ENCODE peak calls at places on chromosome 1, in eight cellular contexts. One of them, this sample, is unnamed.

GRCh38 chr1:107668762-107669161 is 296.2 kb downstream of the VAV3 start:
- DNase-seq in C1 segment of cervical spinal cord: no peak
- DNase-seq in AG04450: no peak
- DNase-seq in fibroblast of gingiva: no peak
- DNase-seq in effector CD8-positive, alpha-beta T cell: no peak
- DNase-seq in omental fat pad: no peak
- DNase-seq in stimulated activated CD4-positive, alpha-beta T cell treated with anti-CD3 and anti-CD28 coated beads, Interleukin-2, amount 100 ng/mL, for 24 hours: no peak
- DNase-seq in stimulated activated CD8-positive, alpha-beta memory T cell treated with anti-CD3 and anti-CD28 coated beads, Interleukin-4, amount 100 ng/mL, for 24 hours: no peak
- DNase-seq in this sample: no peak

GRCh38 chr1:221715321-221716169 is 26.3 kb downstream of the DUSP10 start:
- DNase-seq in C1 segment of cervical spinal cord: no peak
- DNase-seq in fibroblast of gingiva: peak
- DNase-seq in stimulated activated CD8-positive, alpha-beta memory T cell treated with anti-CD3 and anti-CD28 coated beads, Interleukin-4, amount 100 ng/mL, for 24 hours: no peak
- DNase-seq in effector CD8-positive, alpha-beta T cell: no peak
- DNase-seq in stimulated activated CD4-positive, alpha-beta T cell treated with anti-CD3 and anti-CD28 coated beads, Interleukin-2, amount 100 ng/mL, for 24 hours: no peak
- DNase-seq in omental fat pad: no peak
- DNase-seq in AG04450: peak
- DNase-seq in this sample: peak

GRCh38 chr1:173551699-173552098 is 51.2 kb downstream of the SLC9C2 start:
- DNase-seq in stimulated activated CD4-positive, alpha-beta T cell treated with anti-CD3 and anti-CD28 coated beads, Interleukin-2, amount 100 ng/mL, for 24 hours: no peak
- DNase-seq in omental fat pad: no peak
- DNase-seq in fibroblast of gingiva: no peak
- DNase-seq in C1 segment of cervical spinal cord: no peak
- DNase-seq in stimulated activated CD8-positive, alpha-beta memory T cell treated with anti-CD3 and anti-CD28 coated beads, Interleukin-4, amount 100 ng/mL, for 24 hours: no peak
- DNase-seq in AG04450: no peak
- DNase-seq in effector CD8-positive, alpha-beta T cell: no peak
- DNase-seq in this sample: no peak

GRCh38 chr1:94727846-94728715 is 92.1 kb upstream of the SLC44A3 start:
- DNase-seq in AG04450: peak
- DNase-seq in fibroblast of gingiva: peak
- DNase-seq in stimulated activated CD4-positive, alpha-beta T cell treated with anti-CD3 and anti-CD28 coated beads, Interleukin-2, amount 100 ng/mL, for 24 hours: no peak
- DNase-seq in stimulated activated CD8-positive, alpha-beta memory T cell treated with anti-CD3 and anti-CD28 coated beads, Interleukin-4, amount 100 ng/mL, for 24 hours: no peak
- DNase-seq in omental fat pad: no peak
- DNase-seq in effector CD8-positive, alpha-beta T cell: no peak
- DNase-seq in C1 segment of cervical spinal cord: no peak
- DNase-seq in this sample: peak

GRCh38 chr1:201454568-201454967 is 14.4 kb downstream of the PHLDA3 start:
- DNase-seq in effector CD8-positive, alpha-beta T cell: no peak
- DNase-seq in omental fat pad: no peak
- DNase-seq in C1 segment of cervical spinal cord: no peak
- DNase-seq in AG04450: no peak
- DNase-seq in stimulated activated CD4-positive, alpha-beta T cell treated with anti-CD3 and anti-CD28 coated beads, Interleukin-2, amount 100 ng/mL, for 24 hours: no peak
- DNase-seq in fibroblast of gingiva: no peak
- DNase-seq in stimulated activated CD8-positive, alpha-beta memory T cell treated with anti-CD3 and anti-CD28 coated beads, Interleukin-4, amount 100 ng/mL, for 24 hours: no peak
- DNase-seq in this sample: no peak

GRCh38 chr1:243343970-243344749 is 88.3 kb downstream of the SDCCAG8 start:
- DNase-seq in omental fat pad: no peak
- DNase-seq in AG04450: no peak
- DNase-seq in fibroblast of gingiva: peak
- DNase-seq in C1 segment of cervical spinal cord: no peak
- DNase-seq in stimulated activated CD4-positive, alpha-beta T cell treated with anti-CD3 and anti-CD28 coated beads, Interleukin-2, amount 100 ng/mL, for 24 hours: no peak
- DNase-seq in effector CD8-positive, alpha-beta T cell: no peak
- DNase-seq in stimulated activated CD8-positive, alpha-beta memory T cell treated with anti-CD3 and anti-CD28 coated beads, Interleukin-4, amount 100 ng/mL, for 24 hours: no peak
- DNase-seq in this sample: peak

GRCh38 chr1:156387899-156388813 is 19.1 kb downstream of the RHBG start:
- DNase-seq in fibroblast of gingiva: no peak
- DNase-seq in omental fat pad: no peak
- DNase-seq in effector CD8-positive, alpha-beta T cell: no peak
- DNase-seq in stimulated activated CD4-positive, alpha-beta T cell treated with anti-CD3 and anti-CD28 coated beads, Interleukin-2, amount 100 ng/mL, for 24 hours: no peak
- DNase-seq in C1 segment of cervical spinal cord: peak
- DNase-seq in AG04450: no peak
- DNase-seq in stimulated activated CD8-positive, alpha-beta memory T cell treated with anti-CD3 and anti-CD28 coated beads, Interleukin-4, amount 100 ng/mL, for 24 hours: no peak
- DNase-seq in this sample: peak

GRCh38 chr1:33810571-33810970 is 53.3 kb upstream of the HMGB4 start:
- DNase-seq in effector CD8-positive, alpha-beta T cell: no peak
- DNase-seq in AG04450: no peak
- DNase-seq in C1 segment of cervical spinal cord: no peak
- DNase-seq in fibroblast of gingiva: no peak
- DNase-seq in stimulated activated CD4-positive, alpha-beta T cell treated with anti-CD3 and anti-CD28 coated beads, Interleukin-2, amount 100 ng/mL, for 24 hours: no peak
- DNase-seq in omental fat pad: no peak
- DNase-seq in stimulated activated CD8-positive, alpha-beta memory T cell treated with anti-CD3 and anti-CD28 coated beads, Interleukin-4, amount 100 ng/mL, for 24 hours: no peak
- DNase-seq in this sample: no peak

GRCh38 chr1:28240024-28240423 is 4.1 kb downstream of the ATP5IF1 start:
- DNase-seq in stimulated activated CD8-positive, alpha-beta memory T cell treated with anti-CD3 and anti-CD28 coated beads, Interleukin-4, amount 100 ng/mL, for 24 hours: no peak
- DNase-seq in effector CD8-positive, alpha-beta T cell: no peak
- DNase-seq in fibroblast of gingiva: no peak
- DNase-seq in stimulated activated CD4-positive, alpha-beta T cell treated with anti-CD3 and anti-CD28 coated beads, Interleukin-2, amount 100 ng/mL, for 24 hours: no peak
- DNase-seq in omental fat pad: no peak
- DNase-seq in C1 segment of cervical spinal cord: no peak
- DNase-seq in AG04450: no peak
- DNase-seq in this sample: no peak

GRCh38 chr1:1157033-1157365 is 16.7 kb upstream of the TTLL10 start:
- DNase-seq in fibroblast of gingiva: no peak
- DNase-seq in stimulated activated CD4-positive, alpha-beta T cell treated with anti-CD3 and anti-CD28 coated beads, Interleukin-2, amount 100 ng/mL, for 24 hours: no peak
- DNase-seq in effector CD8-positive, alpha-beta T cell: no peak
- DNase-seq in stimulated activated CD8-positive, alpha-beta memory T cell treated with anti-CD3 and anti-CD28 coated beads, Interleukin-4, amount 100 ng/mL, for 24 hours: no peak
- DNase-seq in C1 segment of cervical spinal cord: no peak
- DNase-seq in omental fat pad: no peak
- DNase-seq in AG04450: no peak
- DNase-seq in this sample: no peak

GRCh38 chr1:10696977-10697376 is 99.5 kb downstream of the CASZ1 start:
- DNase-seq in stimulated activated CD4-positive, alpha-beta T cell treated with anti-CD3 and anti-CD28 coated beads, Interleukin-2, amount 100 ng/mL, for 24 hours: peak
- DNase-seq in effector CD8-positive, alpha-beta T cell: no peak
- DNase-seq in AG04450: no peak
- DNase-seq in omental fat pad: no peak
- DNase-seq in stimulated activated CD8-positive, alpha-beta memory T cell treated with anti-CD3 and anti-CD28 coated beads, Interleukin-4, amount 100 ng/mL, for 24 hours: peak
- DNase-seq in C1 segment of cervical spinal cord: no peak
- DNase-seq in fibroblast of gingiva: no peak
- DNase-seq in this sample: no peak

GRCh38 chr1:231600461-231600976 is 26.1 kb upstream of the DISC1 start:
- DNase-seq in effector CD8-positive, alpha-beta T cell: no peak
- DNase-seq in stimulated activated CD4-positive, alpha-beta T cell treated with anti-CD3 and anti-CD28 coated beads, Interleukin-2, amount 100 ng/mL, for 24 hours: no peak
- DNase-seq in omental fat pad: no peak
- DNase-seq in C1 segment of cervical spinal cord: no peak
- DNase-seq in stimulated activated CD8-positive, alpha-beta memory T cell treated with anti-CD3 and anti-CD28 coated beads, Interleukin-4, amount 100 ng/mL, for 24 hours: no peak
- DNase-seq in AG04450: peak
- DNase-seq in fibroblast of gingiva: peak
- DNase-seq in this sample: peak

GRCh38 chr1:111593403-111594127 is 26.0 kb upstream of the RAP1A start:
- DNase-seq in stimulated activated CD8-positive, alpha-beta memory T cell treated with anti-CD3 and anti-CD28 coated beads, Interleukin-4, amount 100 ng/mL, for 24 hours: no peak
- DNase-seq in effector CD8-positive, alpha-beta T cell: no peak
- DNase-seq in AG04450: no peak
- DNase-seq in omental fat pad: no peak
- DNase-seq in C1 segment of cervical spinal cord: no peak
- DNase-seq in stimulated activated CD4-positive, alpha-beta T cell treated with anti-CD3 and anti-CD28 coated beads, Interleukin-2, amount 100 ng/mL, for 24 hours: no peak
- DNase-seq in fibroblast of gingiva: no peak
- DNase-seq in this sample: no peak

GRCh38 chr1:197207081-197207480 is 60.6 kb upstream of the ASPM start:
- DNase-seq in omental fat pad: no peak
- DNase-seq in effector CD8-positive, alpha-beta T cell: no peak
- DNase-seq in AG04450: no peak
- DNase-seq in C1 segment of cervical spinal cord: no peak
- DNase-seq in stimulated activated CD4-positive, alpha-beta T cell treated with anti-CD3 and anti-CD28 coated beads, Interleukin-2, amount 100 ng/mL, for 24 hours: no peak
- DNase-seq in fibroblast of gingiva: no peak
- DNase-seq in stimulated activated CD8-positive, alpha-beta memory T cell treated with anti-CD3 and anti-CD28 coated beads, Interleukin-4, amount 100 ng/mL, for 24 hours: no peak
- DNase-seq in this sample: no peak

GRCh38 chr1:100038401-100039306 is 68.9 kb downstream of the SLC35A3 start:
- DNase-seq in AG04450: peak
- DNase-seq in stimulated activated CD4-positive, alpha-beta T cell treated with anti-CD3 and anti-CD28 coated beads, Interleukin-2, amount 100 ng/mL, for 24 hours: peak
- DNase-seq in omental fat pad: no peak
- DNase-seq in stimulated activated CD8-positive, alpha-beta memory T cell treated with anti-CD3 and anti-CD28 coated beads, Interleukin-4, amount 100 ng/mL, for 24 hours: peak
- DNase-seq in C1 segment of cervical spinal cord: peak
- DNase-seq in effector CD8-positive, alpha-beta T cell: peak
- DNase-seq in fibroblast of gingiva: peak
- DNase-seq in this sample: peak

GRCh38 chr1:84505167-84506001 is 802 bp upstream of the SPATA1 start:
- DNase-seq in omental fat pad: peak
- DNase-seq in fibroblast of gingiva: peak
- DNase-seq in AG04450: no peak
- DNase-seq in stimulated activated CD8-positive, alpha-beta memory T cell treated with anti-CD3 and anti-CD28 coated beads, Interleukin-4, amount 100 ng/mL, for 24 hours: no peak
- DNase-seq in effector CD8-positive, alpha-beta T cell: no peak
- DNase-seq in C1 segment of cervical spinal cord: peak
- DNase-seq in stimulated activated CD4-positive, alpha-beta T cell treated with anti-CD3 and anti-CD28 coated beads, Interleukin-2, amount 100 ng/mL, for 24 hours: no peak
- DNase-seq in this sample: peak

GRCh38 chr1:201505505-201505893 is 1.4 kb downstream of the CSRP1 start:
- DNase-seq in stimulated activated CD4-positive, alpha-beta T cell treated with anti-CD3 and anti-CD28 coated beads, Interleukin-2, amount 100 ng/mL, for 24 hours: no peak
- DNase-seq in effector CD8-positive, alpha-beta T cell: no peak
- DNase-seq in stimulated activated CD8-positive, alpha-beta memory T cell treated with anti-CD3 and anti-CD28 coated beads, Interleukin-4, amount 100 ng/mL, for 24 hours: no peak
- DNase-seq in C1 segment of cervical spinal cord: no peak
- DNase-seq in omental fat pad: no peak
- DNase-seq in AG04450: no peak
- DNase-seq in fibroblast of gingiva: peak
- DNase-seq in this sample: no peak

GRCh38 chr1:211543003-211543402 is 36.0 kb downstream of the SLC30A1 start:
- DNase-seq in omental fat pad: no peak
- DNase-seq in stimulated activated CD4-positive, alpha-beta T cell treated with anti-CD3 and anti-CD28 coated beads, Interleukin-2, amount 100 ng/mL, for 24 hours: no peak
- DNase-seq in C1 segment of cervical spinal cord: no peak
- DNase-seq in stimulated activated CD8-positive, alpha-beta memory T cell treated with anti-CD3 and anti-CD28 coated beads, Interleukin-4, amount 100 ng/mL, for 24 hours: no peak
- DNase-seq in fibroblast of gingiva: no peak
- DNase-seq in AG04450: no peak
- DNase-seq in effector CD8-positive, alpha-beta T cell: no peak
- DNase-seq in this sample: peak

GRCh38 chr1:51976831-51977602 is 13.5 kb downstream of the RAB3B start:
- DNase-seq in omental fat pad: no peak
- DNase-seq in stimulated activated CD8-positive, alpha-beta memory T cell treated with anti-CD3 and anti-CD28 coated beads, Interleukin-4, amount 100 ng/mL, for 24 hours: no peak
- DNase-seq in AG04450: no peak
- DNase-seq in fibroblast of gingiva: no peak
- DNase-seq in effector CD8-positive, alpha-beta T cell: no peak
- DNase-seq in C1 segment of cervical spinal cord: no peak
- DNase-seq in stimulated activated CD4-positive, alpha-beta T cell treated with anti-CD3 and anti-CD28 coated beads, Interleukin-2, amount 100 ng/mL, for 24 hours: no peak
- DNase-seq in this sample: peak

GRCh38 chr1:67479146-67479891 is 49.1 kb upstream of the SERBP1 start:
- DNase-seq in stimulated activated CD4-positive, alpha-beta T cell treated with anti-CD3 and anti-CD28 coated beads, Interleukin-2, amount 100 ng/mL, for 24 hours: peak
- DNase-seq in effector CD8-positive, alpha-beta T cell: no peak
- DNase-seq in omental fat pad: no peak
- DNase-seq in AG04450: no peak
- DNase-seq in stimulated activated CD8-positive, alpha-beta memory T cell treated with anti-CD3 and anti-CD28 coated beads, Interleukin-4, amount 100 ng/mL, for 24 hours: no peak
- DNase-seq in fibroblast of gingiva: no peak
- DNase-seq in C1 segment of cervical spinal cord: no peak
- DNase-seq in this sample: peak

This sample was measured in hepatocyte.